ENCODE peak calls at places on chromosome 13, in five cellular contexts. M, W, H, L and Y are unnamed samples.

GRCh38 chr13:51584731-51585191 is 499 bp downstream of the WDFY2 start:
- DNase-seq in M (no peak), W (peak), H (peak), L (peak), Y (peak)

GRCh38 chr13:38086013-38086412 is 216.4 kb upstream of the TRPC4 start:
- DNase-seq in M (no peak), W (no peak), H (no peak), L (no peak), Y (peak)

GRCh38 chr13:107834717-107835116 is 380.6 kb downstream of the LIG4 start:
- DNase-seq in M (no peak), W (peak), H (no peak), L (no peak), Y (no peak)

GRCh38 chr13:79434578-79434977 is 28.5 kb upstream of the RBM26 start:
- DNase-seq in M (peak), W (no peak), H (peak), L (peak), Y (no peak)

GRCh38 chr13:97945792-97946419 is 7.6 kb upstream of the IPO5 start:
- DNase-seq in M (no peak), W (no peak), H (no peak), L (peak), Y (no peak)

GRCh38 chr13:53783466-53783865 is 754.9 kb downstream of the OLFM4 start:
- DNase-seq in M (no peak), W (no peak), H (no peak), L (no peak), Y (no peak)

GRCh38 chr13:112451512-112452379 is 75.6 kb downstream of the SPACA7 start:
- DNase-seq in M (no peak), W (no peak), H (no peak), L (no peak), Y (no peak)

GRCh38 chr13:111337741-111338140 is 17.3 kb downstream of the TEX29 start:
- DNase-seq in M (no peak), W (no peak), H (peak), L (no peak), Y (no peak)

GRCh38 chr13:22369090-22369489 is 698.2 kb downstream of the FGF9 start:
- DNase-seq in M (no peak), W (no peak), H (no peak), L (no peak), Y (no peak)

GRCh38 chr13:48318714-48319457 is 15.3 kb downstream of the RB1 start:
- DNase-seq in M (no peak), W (peak), H (peak), L (no peak), Y (peak)

GRCh38 chr13:75326173-75327131 is 155.5 kb downstream of the TBC1D4 start:
- DNase-seq in M (no peak), W (no peak), H (peak), L (no peak), Y (no peak)

GRCh38 chr13:60969659-60970058 is 446.0 kb downstream of the PCDH20 start:
- DNase-seq in M (no peak), W (no peak), H (no peak), L (no peak), Y (no peak)

GRCh38 chr13:58587183-58587582 is 955.6 kb downstream of the PCDH17 start:
- DNase-seq in M (no peak), W (no peak), H (no peak), L (no peak), Y (no peak)

GRCh38 chr13:112740502-112741131 is 50.8 kb downstream of the ATP11A start:
- DNase-seq in M (peak), W (peak), H (peak), L (peak), Y (peak)

GRCh38 chr13:27147530-27148170 is 24.0 kb downstream of the USP12 start:
- DNase-seq in M (no peak), W (peak), H (peak), L (no peak), Y (no peak)

GRCh38 chr13:36038785-36039415 is 92.3 kb downstream of the DCLK1 start:
- DNase-seq in M (no peak), W (no peak), H (peak), L (no peak), Y (no peak)

GRCh38 chr13:44425041-44425814 is 51.6 kb downstream of the SERP2 start:
- DNase-seq in M (no peak), W (no peak), H (no peak), L (no peak), Y (no peak)

GRCh38 chr13:35630551-35631275 is 154.2 kb upstream of the MAB21L1 start:
- DNase-seq in M (peak), W (peak), H (peak), L (peak), Y (no peak)

GRCh38 chr13:95128045-95128643 is 173.1 kb downstream of the ABCC4 start:
- DNase-seq in M (no peak), W (peak), H (no peak), L (no peak), Y (no peak)

GRCh38 chr13:39306639-39307589 is 268.7 kb downstream of the NHLRC3 start:
- DNase-seq in M (no peak), W (no peak), H (no peak), L (no peak), Y (no peak)

GRCh38 chr13:21109168-21109567 is 47.8 kb upstream of the LATS2 start:
- DNase-seq in M (no peak), W (no peak), H (no peak), L (no peak), Y (no peak)

GRCh38 chr13:93309886-93310520 is 83.4 kb downstream of the GPC6 start:
- DNase-seq in M (peak), W (peak), H (peak), L (peak), Y (no peak)

GRCh38 chr13:95233026-95233635 is 68.1 kb downstream of the ABCC4 start:
- DNase-seq in M (no peak), W (no peak), H (peak), L (no peak), Y (no peak)

GRCh38 chr13:40175639-40176038 is 490.8 kb downstream of the FOXO1 start:
- DNase-seq in M (no peak), W (no peak), H (peak), L (no peak), Y (no peak)

GRCh38 chr13:27789495-27790303 is 2.6 kb upstream of the GSX1 start:
- DNase-seq in M (no peak), W (no peak), H (no peak), L (no peak), Y (no peak)

GRCh38 chr13:63396746-63397145 is 1981.1 kb upstream of the PCDH20 start:
- DNase-seq in M (no peak), W (peak), H (no peak), L (no peak), Y (no peak)

GRCh38 chr13:65064967-65065366 is 2165.2 kb downstream of the PCDH9 start:
- DNase-seq in M (no peak), W (no peak), H (no peak), L (no peak), Y (no peak)

GRCh38 chr13:72782717-72783116 is 784 bp downstream of the PIBF1 start:
- DNase-seq in M (peak), W (peak), H (peak), L (peak), Y (no peak)

GRCh38 chr13:31213681-31214289 is 14.0 kb downstream of the B3GLCT start:
- DNase-seq in M (no peak), W (peak), H (no peak), L (peak), Y (no peak)

GRCh38 chr13:49641810-49642291 is 13.5 kb downstream of the ARL11 start:
- DNase-seq in M (peak), W (peak), H (peak), L (peak), Y (peak)

GRCh38 chr13:103531278-103531677 is 465.1 kb upstream of the SLC10A2 start:
- DNase-seq in M (no peak), W (no peak), H (no peak), L (no peak), Y (no peak)

GRCh38 chr13:35855531-35856019 is 275.6 kb downstream of the DCLK1 start:
- DNase-seq in M (peak), W (peak), H (peak), L (no peak), Y (no peak)

GRCh38 chr13:84430441-84430840 is 548.2 kb upstream of the SLITRK1 start:
- DNase-seq in M (no peak), W (peak), H (no peak), L (no peak), Y (no peak)

GRCh38 chr13:19957320-19958118 is 1.0 kb upstream of the ZMYM2 start:
- DNase-seq in M (no peak), W (peak), H (peak), L (peak), Y (peak)

GRCh38 chr13:48038763-48039162 is 1.2 kb downstream of the NUDT15 start:
- DNase-seq in M (no peak), W (no peak), H (no peak), L (peak), Y (no peak)

GRCh38 chr13:25232937-25233515 is 54.3 kb downstream of the MTMR6 start:
- DNase-seq in M (no peak), W (peak), H (peak), L (peak), Y (no peak)

GRCh38 chr13:47433461-47434005 is 536.7 kb upstream of the HTR2A start:
- DNase-seq in M (no peak), W (no peak), H (peak), L (peak), Y (no peak)

GRCh38 chr13:110485604-110486003 is 75.9 kb downstream of the RAB20 start:
- DNase-seq in M (no peak), W (peak), H (no peak), L (no peak), Y (no peak)